ENCODE peak calls at places on chromosomes 4 and X, in four cellular contexts. K, M, J and P are unnamed samples.

GRCh38 chrX:17527135-17527701 is 152.2 kb downstream of the NHS start:
- DNase-seq in K (no peak), M (peak), J (no peak), P (no peak)

GRCh38 chr4:19358015-19358414 is 893.7 kb upstream of the SLIT2 start:
- DNase-seq in K (no peak), M (no peak), J (no peak), P (no peak)

GRCh38 chrX:150897371-150898319 is 823 bp downstream of the CD99L2 start:
- DNase-seq in K (no peak), M (peak), J (no peak), P (peak)

GRCh38 chr4:74486905-74487304 is 42.0 kb downstream of the AREG start:
- DNase-seq in K (no peak), M (no peak), J (no peak), P (no peak)

GRCh38 chrX:68685722-68686683 is 38.5 kb downstream of the STARD8 start:
- DNase-seq in K (no peak), M (peak), J (no peak), P (peak)

GRCh38 chr4:175614880-175615279 is 197.2 kb downstream of the GPM6A start:
- DNase-seq in K (no peak), M (no peak), J (no peak), P (no peak)

GRCh38 chr4:112523008-112523440 is 7.0 kb upstream of the NEUROG2 start:
- DNase-seq in K (no peak), M (peak), J (no peak), P (peak)

GRCh38 chr4:55180980-55181379 is 55.6 kb upstream of the KDR start:
- DNase-seq in K (no peak), M (no peak), J (no peak), P (no peak)

GRCh38 chrX:40074080-40074958 is 23.4 kb downstream of the BCOR start:
- DNase-seq in K (no peak), M (no peak), J (no peak), P (no peak)

GRCh38 chr4:140884431-140885058 is 128.4 kb upstream of the TBC1D9 start:
- DNase-seq in K (peak), M (peak), J (peak), P (peak)

GRCh38 chr4:145564540-145564939 is 54.6 kb upstream of the MMAA start:
- DNase-seq in K (no peak), M (no peak), J (no peak), P (no peak)

GRCh38 chrX:85018471-85018870 is 14.8 kb downstream of the APOOL start:
- DNase-seq in K (no peak), M (no peak), J (no peak), P (no peak)

GRCh38 chr4:151147000-151147399 is 47.6 kb downstream of the RPS3A start:
- DNase-seq in K (no peak), M (no peak), J (no peak), P (no peak)

GRCh38 chr4:79918292-79918691 is 154.7 kb downstream of the ANTXR2 start:
- DNase-seq in K (no peak), M (no peak), J (no peak), P (no peak)

GRCh38 chrX:119482497-119483480 is 14.5 kb downstream of the SLC25A5 start:
- DNase-seq in K (peak), M (peak), J (no peak), P (peak)

GRCh38 chr4:2248044-2248780 is 6.3 kb upstream of the HAUS3 start:
- DNase-seq in K (peak), M (no peak), J (no peak), P (no peak)

GRCh38 chr4:85953651-85954018 is 406.2 kb downstream of the MAPK10 start:
- DNase-seq in K (no peak), M (no peak), J (no peak), P (no peak)

GRCh38 chr4:150510176-150510875 is 71.6 kb upstream of the MAB21L2 start:
- DNase-seq in K (no peak), M (no peak), J (no peak), P (no peak)

DNA sequence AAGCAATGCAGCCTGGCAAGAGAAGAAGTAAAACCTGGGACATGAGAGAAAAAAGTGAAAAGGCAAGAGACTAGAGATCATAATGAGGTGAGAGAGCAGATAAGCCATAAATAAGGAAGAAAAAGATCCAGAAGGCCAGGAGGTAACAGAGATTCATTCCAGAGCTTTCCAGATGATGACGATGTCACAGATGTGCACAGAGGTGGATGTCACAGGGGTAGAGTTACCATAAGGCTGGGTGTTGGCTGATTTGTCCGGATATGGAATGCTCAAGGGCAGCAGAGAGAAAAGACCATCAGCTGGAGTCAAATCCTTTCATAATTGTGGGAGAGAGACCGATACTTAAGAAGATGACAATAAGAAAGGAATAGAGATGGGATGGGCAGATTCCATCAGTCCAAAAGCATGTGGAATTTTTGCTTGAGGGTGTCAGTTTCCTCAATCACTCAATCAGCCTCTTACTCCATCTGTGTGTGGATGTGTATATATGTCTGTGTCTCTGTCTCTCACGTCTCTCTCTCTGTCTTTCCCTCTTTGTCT is 150.5 kb downstream of the CENPC start:
- DNase-seq in K (no peak), M (no peak), J (no peak), P (no peak)
- TF ChIP-seq SPI1 in K (no peak), M (no peak), J (no peak), P (no peak)

DNA sequence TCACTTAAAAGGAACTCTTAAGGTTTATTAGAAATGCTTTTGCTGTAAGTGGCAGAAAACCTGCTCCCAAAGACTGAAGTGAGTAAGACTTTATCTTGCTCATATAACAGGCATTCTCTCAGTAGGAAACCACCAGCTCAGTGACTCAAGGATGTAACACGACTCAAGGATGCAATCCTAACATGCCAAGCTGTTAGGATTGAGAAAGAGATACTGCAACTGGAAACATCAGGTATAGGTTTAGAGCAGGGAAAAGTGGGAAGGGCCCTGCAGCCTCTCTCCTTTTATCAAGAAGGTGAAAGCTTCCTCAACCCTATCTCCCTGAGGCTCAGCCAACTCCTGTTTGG is 11.9 kb upstream of the SLC9A7 start:
- DNase-seq in K (no peak), M (no peak), J (no peak), P (no peak)
- TF ChIP-seq SPI1 in K (no peak), M (no peak), J (no peak), P (no peak)

GRCh38 chr4:161546902-161547301 is 616.9 kb downstream of the FSTL5 start:
- DNase-seq in K (no peak), M (no peak), J (no peak), P (no peak)
- TF ChIP-seq SPI1 in K (no peak), M (no peak), J (no peak), P (no peak)

GRCh38 chrX:3493605-3494004 is 147.2 kb upstream of the MXRA5 start:
- DNase-seq in K (no peak), M (no peak), J (no peak), P (no peak)
- TF ChIP-seq SPI1 in K (no peak), M (no peak), J (no peak), P (no peak)

GRCh38 chrX:10660171-10660570 is 39.8 kb upstream of the MID1 start:
- DNase-seq in K (no peak), M (no peak), J (no peak), P (no peak)

DNA sequence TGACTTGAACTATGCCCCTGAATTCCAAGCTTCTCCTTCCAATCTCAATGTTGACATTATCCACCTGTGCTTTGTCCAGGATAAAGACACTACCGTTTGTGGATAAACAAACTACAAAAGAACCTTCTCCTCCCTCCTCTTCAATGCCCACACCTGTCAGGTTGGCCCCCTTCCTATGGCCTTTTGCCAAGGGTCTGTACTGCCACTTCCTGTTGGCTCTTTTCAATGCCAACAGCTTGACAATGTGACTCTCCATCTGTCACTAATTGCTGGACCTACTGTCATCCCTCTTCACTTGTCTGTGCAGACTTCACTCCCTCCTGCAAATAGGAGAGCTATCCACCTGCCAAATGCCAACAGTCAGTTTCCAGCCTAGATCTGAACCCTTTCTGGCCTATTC is 35.8 kb upstream of the MID1 start:
- DNase-seq in K (no peak), M (no peak), J (no peak), P (no peak)
- TF ChIP-seq SPI1 in K (no peak), M (no peak), J (no peak), P (no peak)